ENCODE peak calls at places on chromosomes 2 and 18, in nine cellular contexts. T, J, L, S, Q, E, I, O and G are unnamed samples.

GRCh38 chr2:32864337-32864736 is 82.4 kb upstream of the LTBP1 start:
- DNase-seq in T (no peak), J (no peak), L (no peak), S (no peak), Q (no peak), E (no peak), I (no peak), O (no peak), G (no peak)

GRCh38 chr2:95268208-95269035 is 5.8 kb upstream of the PROM2 start:
- DNase-seq in T (no peak), J (no peak), L (no peak), S (peak; percentile 9), Q (peak; percentile 51), E (no peak), I (peak; percentile 17), O (no peak), G (no peak)

GRCh38 chr18:35005963-35006577 is 35.1 kb upstream of the MAPRE2 start:
- DNase-seq in T (peak; percentile 89), J (no peak), L (no peak), S (no peak), Q (no peak), E (peak; percentile 7), I (no peak), O (peak; percentile 42), G (no peak)

GRCh38 chr2:20675701-20676352 is 8.9 kb downstream of the GDF7 start:
- DNase-seq in T (peak; percentile 50), J (no peak), L (no peak), S (peak; percentile 55), Q (no peak), E (no peak), I (peak; percentile 65), O (no peak), G (no peak)

GRCh38 chr2:206217743-206218520 is 56.5 kb upstream of the ZDBF2 start:
- DNase-seq in T (peak; percentile 44), J (no peak), L (no peak), S (no peak), Q (no peak), E (no peak), I (no peak), O (no peak), G (no peak)

GRCh38 chr2:25257032-25257455 is 84.7 kb downstream of the DNMT3A start:
- DNase-seq in T (peak; percentile 58), J (peak; percentile 80), L (no peak), S (no peak), Q (no peak), E (no peak), I (no peak), O (no peak), G (no peak)

GRCh38 chr18:75660932-75661331 is 233.4 kb upstream of the SMIM21 start:
- DNase-seq in T (no peak), J (no peak), L (no peak), S (no peak), Q (no peak), E (no peak), I (no peak), O (no peak), G (no peak)

GRCh38 chr18:63859781-63860535 is 27.5 kb upstream of the SERPINB2 start:
- DNase-seq in T (no peak), J (no peak), L (no peak), S (no peak), Q (no peak), E (no peak), I (no peak), O (no peak), G (no peak)

DNA sequence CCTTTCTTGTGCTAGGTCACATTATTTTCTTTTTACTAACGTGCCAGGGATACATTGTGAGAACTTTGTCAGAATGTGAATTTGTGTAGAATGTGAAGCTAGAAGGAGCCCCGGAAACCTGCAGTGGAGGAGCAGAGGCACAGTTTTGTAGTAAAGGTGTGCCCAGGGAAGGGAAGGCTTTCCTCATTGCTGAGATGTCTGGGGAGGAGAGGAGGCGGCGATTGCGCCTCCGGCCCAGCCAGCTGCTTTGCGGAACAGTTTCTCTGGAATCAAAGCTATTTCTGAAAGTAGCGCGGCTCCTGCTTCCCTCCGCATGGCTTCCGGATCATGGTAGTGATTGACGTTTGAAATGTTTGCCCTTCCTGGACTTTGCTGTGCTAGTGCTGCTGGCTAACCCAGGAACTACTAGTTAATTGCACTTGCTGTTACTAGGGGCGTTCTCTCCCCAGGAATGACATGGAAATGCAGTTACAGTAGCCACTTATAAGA is 83.1 kb upstream of the RBM44 start:
- DNase-seq in T (no peak), J (peak; percentile 63), L (no peak), S (peak; percentile 81), Q (peak; percentile 67), E (no peak), I (peak; percentile 54), O (no peak), G (no peak)
- H3K27ac ChIP-seq in T (peak overlapping the region; percentile 83), J (peak overlapping the region; percentile 84), L (peak overlapping the region; percentile 91), S (peak overlapping the region; percentile 66), Q (peak overlapping the region; percentile 67), E (no peak overlapping the region), I (peak overlapping the region; percentile 57), O (no peak overlapping the region), G (no peak overlapping the region)

GRCh38 chr2:5841126-5841525 is 148.9 kb downstream of the SOX11 start:
- DNase-seq in T (no peak), J (no peak), L (no peak), S (no peak), Q (no peak), E (no peak), I (no peak), O (no peak), G (no peak)

GRCh38 chr2:5842326-5842725 is 150.1 kb downstream of the SOX11 start:
- DNase-seq in T (no peak), J (no peak), L (no peak), S (no peak), Q (no peak), E (no peak), I (no peak), O (no peak), G (no peak)

GRCh38 chr2:5834491-5834890 is 142.3 kb downstream of the SOX11 start:
- DNase-seq in T (no peak), J (no peak), L (no peak), S (no peak), Q (no peak), E (no peak), I (no peak), O (no peak), G (no peak)

GRCh38 chr2:5839563-5839962 is 147.4 kb downstream of the SOX11 start:
- DNase-seq in T (no peak), J (no peak), L (no peak), S (no peak), Q (no peak), E (no peak), I (no peak), O (no peak), G (no peak)
- H3K27ac ChIP-seq in T (no peak overlapping the region), J (no peak overlapping the region), L (no peak overlapping the region), S (no peak overlapping the region), Q (no peak overlapping the region), E (no peak overlapping the region), I (no peak overlapping the region), O (no peak overlapping the region), G (no peak overlapping the region)

GRCh38 chr2:37335604-37336003 is 8.8 kb upstream of the QPCT start:
- DNase-seq in T (no peak), J (no peak), L (no peak), S (no peak), Q (no peak), E (no peak), I (no peak), O (no peak), G (no peak)
- H3K27ac ChIP-seq in T (no peak overlapping the region), J (no peak overlapping the region), L (no peak overlapping the region), S (no peak overlapping the region), Q (no peak overlapping the region), E (no peak overlapping the region), I (no peak overlapping the region), O (no peak overlapping the region), G (no peak overlapping the region)

GRCh38 chr2:98489971-98490962 is 45.6 kb downstream of the INPP4A start:
- DNase-seq in T (no peak), J (peak; percentile 64), L (no peak), S (no peak), Q (no peak), E (no peak), I (no peak), O (no peak), G (no peak)
- H3K27ac ChIP-seq in T (no peak overlapping the region), J (no peak overlapping the region), L (peak overlapping the region; percentile 35), S (no peak overlapping the region), Q (no peak overlapping the region), E (no peak overlapping the region), I (no peak overlapping the region), O (no peak overlapping the region), G (no peak overlapping the region)

GRCh38 chr2:112147382-112147781 is 9.2 kb downstream of the FBLN7 start:
- DNase-seq in T (no peak), J (no peak), L (no peak), S (no peak), Q (peak; percentile 62), E (no peak), I (no peak), O (no peak), G (no peak)

GRCh38 chr2:112149866-112150435 is 11.8 kb downstream of the FBLN7 start:
- DNase-seq in T (no peak), J (no peak), L (no peak), S (peak; percentile 7), Q (peak; percentile 20), E (no peak), I (peak; percentile 14), O (no peak), G (no peak)

GRCh38 chr2:112147796-112148195 is 9.6 kb downstream of the FBLN7 start:
- DNase-seq in T (no peak), J (no peak), L (no peak), S (peak; percentile 3), Q (peak; percentile 31), E (no peak), I (peak; percentile 16), O (no peak), G (no peak)

GRCh38 chr2:112149194-112149593 is 11.0 kb downstream of the FBLN7 start:
- DNase-seq in T (no peak), J (no peak), L (no peak), S (peak; percentile 14), Q (peak; percentile 61), E (no peak), I (no peak), O (no peak), G (no peak)

DNA sequence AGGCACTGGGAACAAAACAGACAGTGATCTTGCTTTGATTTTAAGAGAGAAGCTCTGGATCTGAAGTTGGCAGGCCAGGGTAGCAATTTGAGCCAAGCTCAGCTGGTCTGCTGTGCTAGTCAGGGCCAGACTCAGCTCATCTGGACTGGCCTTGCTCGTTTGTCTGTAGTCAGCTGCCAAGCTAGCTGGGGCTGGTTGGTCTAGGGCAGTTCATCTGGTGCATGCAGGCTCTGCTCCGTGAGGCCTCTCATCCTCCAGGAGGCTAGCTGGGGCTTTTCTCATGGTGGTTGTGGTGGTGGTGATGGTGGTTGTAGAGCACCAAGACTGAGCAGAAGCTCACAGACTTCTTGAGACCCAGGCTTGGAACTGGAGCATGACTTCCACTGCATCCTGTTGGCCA is 10.3 kb downstream of the FBLN7 start:
- DNase-seq in T (no peak), J (no peak), L (no peak), S (peak; percentile 3), Q (peak; percentile 34), E (no peak), I (peak; percentile 20), O (no peak), G (no peak)
- H3K27ac ChIP-seq in T (no peak overlapping the region), J (no peak overlapping the region), L (peak overlapping the region; percentile 59), S (no peak overlapping the region), Q (no peak overlapping the region), E (no peak overlapping the region), I (no peak overlapping the region), O (no peak overlapping the region), G (no peak overlapping the region)

DNA sequence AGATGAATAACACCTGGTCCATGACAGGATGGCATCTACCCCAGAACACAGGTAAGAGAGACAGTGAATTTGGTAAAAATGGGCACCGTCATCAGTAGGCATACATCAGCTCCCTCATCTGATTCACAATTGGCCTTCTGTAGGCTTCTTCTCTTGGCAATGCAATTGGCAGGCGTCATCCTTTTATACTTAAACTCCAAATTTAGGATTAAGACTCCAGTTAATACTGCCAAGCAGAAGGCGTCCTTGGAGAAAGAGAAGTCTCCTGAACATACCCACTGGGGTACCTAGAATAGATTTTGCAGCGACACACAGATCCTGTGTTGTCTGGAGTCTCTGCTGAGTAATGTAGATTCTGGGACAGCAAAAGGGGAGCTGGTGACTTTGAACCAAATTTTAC is 628 bp upstream of the METAP1D start:
- DNase-seq in T (peak; percentile 23), J (no peak), L (no peak), S (no peak), Q (no peak), E (no peak), I (no peak), O (no peak), G (no peak)
- H3K27ac ChIP-seq in T (peak overlapping the region; percentile 51), J (no peak overlapping the region), L (peak overlapping the region; percentile 83), S (no peak overlapping the region), Q (no peak overlapping the region), E (peak overlapping the region; percentile 69), I (no peak overlapping the region), O (peak overlapping the region; percentile 79), G (peak overlapping the region; percentile 36)